ENCODE peak calls at places on chromosome 7, in seven cellular contexts. V, D, Y, G, Q, A and P are unnamed samples. For H3K36me3, the result is how much of the 10 kb centered on the place peaks cover.

GRCh38 chr7:95046494-95047240 is 139.3 kb downstream of the PPP1R9A start:
- DNase-seq in V (no peak), D (no peak), Y (no peak), G (no peak), Q (no peak), A (peak), P (no peak)

GRCh38 chr7:38311329-38311937 is 38.0 kb upstream of the TARP start:
- DNase-seq in V (no peak), D (no peak), Y (peak), G (no peak), Q (no peak), A (no peak), P (no peak)

GRCh38 chr7:96315109-96315480 is 6.8 kb downstream of the SLC25A13 start:
- DNase-seq in V (no peak), D (no peak), Y (no peak), G (no peak), Q (no peak), A (no peak), P (no peak)

GRCh38 chr7:123594813-123595241 is 6.8 kb upstream of the ASB15 start:
- DNase-seq in V (peak), D (no peak), Y (no peak), G (no peak), Q (no peak), A (peak), P (no peak)

GRCh38 chr7:133139350-133139749 is 57.5 kb upstream of the CHCHD3 start:
- DNase-seq in V (peak), D (peak), Y (no peak), G (peak), Q (no peak), A (peak), P (no peak)

GRCh38 chr7:231030-231857 is 38.9 kb downstream of the FAM20C start:
- DNase-seq in V (no peak), D (no peak), Y (no peak), G (no peak), Q (no peak), A (no peak), P (no peak)

GRCh38 chr7:18803880-18804279 is 308.3 kb downstream of the HDAC9 start:
- DNase-seq in V (no peak), D (no peak), Y (no peak), G (no peak), Q (no peak), A (no peak), P (no peak)

GRCh38 chr7:128755816-128756476 is 16.8 kb downstream of the CALU start:
- DNase-seq in V (no peak), D (peak), Y (no peak), G (no peak), Q (no peak), A (no peak), P (no peak)

GRCh38 chr7:91348686-91349085 is 84.5 kb downstream of the FZD1 start:
- DNase-seq in V (no peak), D (peak), Y (no peak), G (no peak), Q (no peak), A (no peak), P (no peak)

GRCh38 chr7:18499407-18500197 is 4.1 kb downstream of the HDAC9 start:
- DNase-seq in V (no peak), D (no peak), Y (no peak), G (no peak), Q (no peak), A (no peak), P (no peak)

GRCh38 chr7:41295455-41295815 is 407.5 kb downstream of the INHBA start:
- DNase-seq in V (no peak), D (no peak), Y (no peak), G (no peak), Q (no peak), A (no peak), P (no peak)

GRCh38 chr7:154591544-154591943 is 411.4 kb downstream of the PAXIP1 start:
- DNase-seq in V (no peak), D (no peak), Y (no peak), G (no peak), Q (no peak), A (no peak), P (no peak)

GRCh38 chr7:2420216-2420933 is 17.0 kb downstream of the CHST12 start:
- DNase-seq in V (no peak), D (no peak), Y (no peak), G (no peak), Q (no peak), A (no peak), P (no peak)

GRCh38 chr7:2159176-2159520 is 73.6 kb downstream of the MAD1L1 start:
- DNase-seq in V (no peak), D (no peak), Y (peak), G (no peak), Q (no peak), A (peak), P (no peak)

DNA sequence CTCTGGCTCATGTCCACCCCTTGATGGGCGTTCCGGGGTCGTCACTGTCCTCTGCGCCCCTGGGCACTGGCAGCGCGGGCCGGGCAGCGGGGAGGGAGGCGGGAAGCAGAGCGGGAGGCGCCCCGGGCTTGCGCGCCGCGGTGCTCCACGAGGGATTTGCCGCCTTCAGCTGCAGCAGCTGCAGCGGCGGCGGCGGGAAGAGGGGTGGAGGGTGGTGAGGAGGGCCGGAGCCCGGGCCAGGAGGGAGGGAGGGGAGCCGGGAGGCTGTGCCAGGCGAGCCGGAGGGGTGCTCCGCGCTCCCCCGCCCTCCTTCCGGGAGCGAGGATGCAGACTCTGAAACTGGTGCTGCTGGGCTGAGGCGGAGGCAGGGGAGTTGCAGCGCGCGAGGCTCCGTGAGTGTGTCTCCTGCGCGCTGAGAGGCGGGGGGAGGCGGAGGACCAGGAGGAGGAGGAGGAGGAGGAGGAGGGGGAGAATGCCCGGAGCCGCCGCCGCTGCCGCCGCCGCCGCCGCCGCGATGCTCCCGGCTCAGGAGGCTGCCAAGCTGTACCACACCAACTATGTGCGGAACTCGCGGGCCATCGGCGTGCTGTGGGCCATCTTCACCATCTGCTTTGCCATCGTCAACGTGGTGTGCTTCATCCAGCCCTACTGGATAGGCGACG is at the start of gene LHFPL3:
- DNase-seq in V (no peak), D (no peak), Y (peak), G (no peak), Q (no peak), A (peak), P (no peak)
- H3K4me3 ChIP-seq in V (no peak), D (peak), Y (no peak), G (no peak), Q (no peak), A (peak), P (peak)

DNA sequence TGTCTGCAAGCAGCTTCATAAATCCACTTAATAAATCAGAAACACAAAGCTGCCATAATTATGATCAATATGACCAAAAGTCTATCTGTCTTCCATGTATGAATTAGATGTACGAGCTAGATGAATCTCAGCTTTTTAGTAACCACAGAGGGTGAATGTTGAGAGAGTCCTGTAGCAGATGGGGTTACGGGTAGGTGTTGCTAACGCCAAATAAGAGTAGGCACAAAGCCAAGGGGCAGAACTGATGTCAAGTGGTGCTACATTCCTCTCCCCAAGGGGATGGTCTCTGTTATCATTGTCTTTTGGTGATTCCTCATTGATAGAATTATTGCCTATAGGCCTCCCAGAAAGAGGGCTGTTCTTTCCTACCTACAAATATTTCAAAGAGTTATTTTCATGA is 257.8 kb downstream of the PCLO start:
- DNase-seq in V (no peak), D (no peak), Y (no peak), G (no peak), Q (no peak), A (no peak), P (no peak)
- H3K36me3 ChIP-seq in V (under half), D (under half), Y (under half), G (under half), Q (under half), A (under half), P (under half)

GRCh38 chr7:73734619-73735525 is 3.7 kb downstream of the ABHD11 start:
- DNase-seq in V (peak), D (peak), Y (peak), G (peak), Q (peak), A (peak), P (no peak)
- TF ChIP-seq CTCF in V (peak), D (peak), Y (peak), G (no peak), Q (peak), A (peak), P (no peak)

DNA sequence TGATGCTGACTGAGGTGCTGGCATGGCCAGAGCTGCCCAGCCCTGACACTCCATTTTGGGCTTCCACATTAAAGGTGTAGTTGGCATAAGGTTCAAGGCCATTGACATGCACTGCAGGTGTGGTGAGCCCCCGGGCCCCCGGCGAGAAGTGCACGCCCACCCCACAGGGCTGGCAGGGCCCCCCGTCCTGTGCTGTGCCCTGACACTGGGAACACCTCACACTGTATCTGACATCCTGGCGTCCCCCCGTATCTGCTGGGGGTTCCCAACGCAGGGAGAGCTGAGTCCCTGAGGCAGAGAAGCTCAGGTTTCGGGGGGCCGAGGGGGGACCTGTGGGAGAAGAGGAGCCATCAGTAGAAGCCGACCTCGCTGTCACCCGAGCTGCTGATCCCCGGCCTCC is 10.0 kb downstream of the EPHA1 start:
- DNase-seq in V (no peak), D (no peak), Y (no peak), G (no peak), Q (no peak), A (no peak), P (no peak)
- H3K4me3 ChIP-seq in V (no peak), D (no peak), Y (no peak), G (no peak), Q (no peak), A (no peak), P (no peak)

GRCh38 chr7:36430171-36430570 is 40.5 kb downstream of the ANLN start:
- DNase-seq in V (no peak), D (peak), Y (no peak), G (no peak), Q (no peak), A (no peak), P (no peak)
- H3K36me3 ChIP-seq in V (half or more), D (under half), Y (under half), G (half or more), Q (under half), A (half or more), P (under half)